ENCODE peak calls at places on chromosomes 4 and X, in four cellular contexts. D is lower lobe of right lung, P is lung, Q is mammary epithelial cell. T is an unnamed sample.

GRCh38 chr4:82753238-82753637 is 45.4 kb downstream of the SCD5 start:
- DNase-seq in P (no peak), Q (peak; percentile 64), D (no peak), T (no peak)

GRCh38 chr4:176547005-176547404 is 227.2 kb downstream of the SPCS3 start:
- DNase-seq in D (no peak), P (no peak), Q (no peak), T (no peak)

GRCh38 chr4:63983224-63983623 is 426.0 kb downstream of the TECRL start:
- DNase-seq in Q (no peak), P (no peak), D (no peak), T (no peak)

GRCh38 chr4:58303456-58303855 is 1193.3 kb upstream of the IGFBP7 start:
- DNase-seq in D (no peak), Q (no peak), P (no peak), T (no peak)

GRCh38 chrX:318068-318738 is 393 bp downstream of the GTPBP6 start:
- DNase-seq in D (peak; percentile 99), P (peak; percentile 98), Q (peak; percentile 98), T (peak; percentile 99)

GRCh38 chr4:186740822-186741221 is 17.2 kb upstream of the FAT1 start:
- DNase-seq in P (no peak), D (no peak), Q (no peak), T (no peak)

GRCh38 chrX:97563531-97564133 is 679.9 kb downstream of the RPA4 start:
- DNase-seq in P (peak; percentile 37), D (peak; percentile 59), Q (peak; percentile 26), T (peak; percentile 15)

GRCh38 chrX:73577368-73577767 is 14.4 kb downstream of the CHIC1 start:
- DNase-seq in D (no peak), Q (peak; percentile 82), P (no peak), T (peak; percentile 40)

GRCh38 chrX:110050885-110051284 is 48.0 kb downstream of the TMEM164 start:
- DNase-seq in P (no peak), Q (no peak), D (no peak), T (no peak)

GRCh38 chrX:100512471-100512870 is 72.3 kb upstream of the TNMD start:
- DNase-seq in Q (peak; percentile 2), D (no peak), P (no peak), T (no peak)

GRCh38 chr4:15352508-15352907 is 75.3 kb upstream of the C1QTNF7 start:
- DNase-seq in D (no peak), P (no peak), Q (no peak), T (no peak)

GRCh38 chr4:108007984-108008383 is 18.3 kb downstream of the HADH start:
- DNase-seq in Q (no peak), D (no peak), P (no peak), T (no peak)

GRCh38 chr4:24010573-24010972 is 120.7 kb upstream of the PPARGC1A start:
- DNase-seq in P (no peak), Q (no peak), D (no peak), T (no peak)

GRCh38 chrX:93791304-93791703 is 117.3 kb downstream of the FAM133A start:
- DNase-seq in Q (no peak), P (no peak), D (no peak), T (no peak)

GRCh38 chr4:140719022-140719421 is 37.2 kb downstream of the TBC1D9 start:
- DNase-seq in P (no peak), D (no peak), Q (peak; percentile 29), T (no peak)
- H3K4me3 ChIP-seq in P (no peak overlapping the region), D (no peak overlapping the region), Q (no peak overlapping the region), T (no peak overlapping the region)

GRCh38 chr4:184356366-184356765 is 118.0 kb downstream of the IRF2 start:
- DNase-seq in D (no peak), Q (peak; percentile 49), P (no peak), T (no peak)
- H3K27ac ChIP-seq in D (peak overlapping the region; percentile 70), Q (no peak overlapping the region), P (no peak overlapping the region), T (no peak overlapping the region)

GRCh38 chr4:167424338-167425256 is 190.3 kb upstream of the SPOCK3 start:
- DNase-seq in Q (no peak), D (peak; percentile 34), P (no peak), T (no peak)

GRCh38 chr4:167428172-167428571 is 193.9 kb upstream of the SPOCK3 start:
- DNase-seq in D (no peak), Q (no peak), P (no peak), T (no peak)
- H3K4me1 ChIP-seq in D (no peaks in the 10 kb centered on the region), Q (no peaks in the 10 kb centered on the region), P (no peaks in the 10 kb centered on the region), T (no peaks in the 10 kb centered on the region)

GRCh38 chr4:87524456-87524855 is 4.7 kb downstream of the SPARCL1 start:
- DNase-seq in Q (no peak), P (no peak), D (no peak), T (no peak)

GRCh38 chr4:87529187-87529586 is at the start of gene SPARCL1:
- DNase-seq in P (no peak), D (no peak), Q (no peak), T (no peak)

GRCh38 chr4:87525636-87526035 is 3.5 kb downstream of the SPARCL1 start:
- DNase-seq in Q (peak; percentile 57), D (no peak), P (no peak), T (no peak)

GRCh38 chr4:87530868-87531267 is 1.7 kb upstream of the SPARCL1 start:
- DNase-seq in P (peak; percentile 59), D (no peak), Q (peak; percentile 87), T (no peak)

DNA sequence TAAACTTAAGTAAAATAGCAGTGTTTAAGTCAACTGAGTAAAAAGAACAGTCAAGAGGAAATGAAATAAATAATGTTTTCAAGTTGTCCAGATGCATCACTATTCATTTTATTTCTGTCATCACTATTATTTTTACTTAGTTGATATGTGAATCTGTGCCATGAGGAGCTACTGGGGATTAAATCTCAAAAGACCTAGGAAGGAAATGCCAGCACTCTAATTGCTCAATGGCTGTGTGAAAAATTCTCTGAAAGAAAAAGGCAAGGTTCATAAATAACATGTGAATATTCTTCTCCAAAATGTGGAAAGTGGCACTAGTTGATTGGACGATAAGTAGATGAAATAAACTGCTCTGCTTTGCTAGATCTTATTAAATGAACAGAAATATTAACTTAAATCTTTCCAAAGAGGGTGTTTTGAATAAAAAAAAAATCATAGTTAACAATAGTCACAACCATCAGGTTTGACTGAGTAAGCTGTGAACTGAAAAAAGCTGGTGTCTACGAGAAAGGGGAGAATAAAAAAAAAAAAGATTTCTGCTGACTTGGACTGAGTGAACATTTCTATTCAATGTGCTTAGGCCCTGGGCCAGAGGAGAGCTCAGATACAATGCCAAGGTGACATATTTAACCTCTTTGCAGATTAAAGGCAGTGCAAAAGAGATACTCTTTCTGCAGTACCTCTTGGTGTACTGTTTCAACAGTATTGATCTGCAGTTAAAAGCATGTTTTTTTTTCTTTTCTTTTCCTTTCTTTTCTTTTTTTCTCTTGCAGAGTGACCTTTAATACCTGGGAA is 1.5 kb downstream of the SPARCL1 start:
- DNase-seq in Q (no peak), P (no peak), D (no peak), T (no peak)
- H3K4me3 ChIP-seq in Q (no peak overlapping the region), P (peak overlapping the region; percentile 42), D (peak overlapping the region; percentile 56), T (no peak overlapping the region)

DNA sequence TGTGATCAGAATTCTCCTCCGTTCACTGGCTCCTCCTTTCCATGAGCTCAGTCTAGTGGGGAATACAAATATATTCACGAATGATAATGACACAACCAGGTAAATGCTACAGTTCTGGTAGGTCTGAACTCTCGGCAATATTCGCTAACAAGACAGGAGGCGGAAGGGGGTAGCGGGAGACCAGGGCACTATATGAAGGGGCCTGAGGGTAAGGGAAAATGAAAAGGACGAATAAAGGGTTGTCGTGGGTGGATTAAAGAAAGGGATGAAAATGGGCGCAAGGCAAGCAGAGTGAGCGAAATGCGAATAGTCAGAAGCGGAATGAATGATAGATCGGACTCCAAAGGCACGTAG is 743 bp downstream of the NKAP start:
- DNase-seq in Q (no peak), D (no peak), P (no peak), T (no peak)
- H3K27ac ChIP-seq in Q (peak overlapping the region; percentile 77), D (peak overlapping the region; percentile 88), P (peak overlapping the region; percentile 88), T (peak overlapping the region; percentile 65)

GRCh38 chrX:148020329-148020728 is 39.2 kb downstream of the FMR1NB start:
- DNase-seq in P (no peak), Q (peak; percentile 37), D (no peak), T (no peak)
- H3K4me1 ChIP-seq in P (no peaks in the 10 kb centered on the region), Q (peaks cover 3% of the 10 kb centered on the region), D (no peaks in the 10 kb centered on the region), T (no peaks in the 10 kb centered on the region)

GRCh38 chr4:116323606-116324005 is 761.8 kb downstream of the TRAM1L1 start:
- DNase-seq in P (no peak), Q (no peak), D (no peak), T (no peak)

GRCh38 chr4:116321471-116321870 is 763.9 kb downstream of the TRAM1L1 start:
- DNase-seq in Q (no peak), P (no peak), D (no peak), T (no peak)

GRCh38 chr4:116320859-116321258 is 764.5 kb downstream of the TRAM1L1 start:
- DNase-seq in D (no peak), Q (no peak), P (no peak), T (no peak)
- H3K4me3 ChIP-seq in D (no peak overlapping the region), Q (no peak overlapping the region), P (no peak overlapping the region), T (no peak overlapping the region)